ENCODE peak calls at places on chromosome 17, in seven cellular contexts. S, W, N, Y, G, U and P are unnamed samples.

GRCh38 chr17:9204623-9205329 is 183.5 kb downstream of the NTN1 start:
- DNase-seq in S (no peak), U (no peak), W (no peak), Y (no peak), N (no peak), G (no peak), P (no peak)

GRCh38 chr17:45997624-45998023 is 1.4 kb upstream of the STH start:
- DNase-seq in U (peak), S (no peak), Y (peak), N (peak), G (peak), W (no peak), P (no peak)

GRCh38 chr17:59829217-59830006 is 63.3 kb downstream of the TUBD1 start:
- DNase-seq in Y (peak), W (no peak), G (peak), U (peak), N (peak), S (no peak), P (peak)

GRCh38 chr17:50024808-50025207 is 29.8 kb upstream of the DLX3 start:
- DNase-seq in W (no peak), G (no peak), Y (no peak), S (no peak), U (no peak), N (no peak), P (no peak)

GRCh38 chr17:31680126-31680525 is 178.9 kb downstream of the COPRS start:
- DNase-seq in N (no peak), W (no peak), S (no peak), U (no peak), Y (no peak), G (no peak), P (no peak)

GRCh38 chr17:44133918-44134476 is 7.7 kb upstream of the HROB start:
- DNase-seq in S (no peak), U (no peak), N (no peak), G (no peak), Y (no peak), W (no peak), P (no peak)

GRCh38 chr17:7478276-7479138 is 924 bp downstream of the ZBTB4 start:
- DNase-seq in G (no peak), S (peak), W (peak), U (no peak), N (peak), Y (peak), P (no peak)

GRCh38 chr17:79607941-79608728 is 2.7 kb downstream of the RBFOX3 start:
- DNase-seq in N (peak), S (no peak), Y (no peak), U (peak), W (no peak), G (no peak), P (no peak)

GRCh38 chr17:4895676-4896331 is 3.5 kb upstream of the C17orf107 start:
- DNase-seq in S (no peak), G (no peak), Y (no peak), W (no peak), N (peak), U (no peak), P (no peak)

GRCh38 chr17:69245617-69246016 is 17.0 kb upstream of the ABCA10 start:
- DNase-seq in Y (no peak), G (no peak), U (peak), N (no peak), W (no peak), S (no peak), P (no peak)

GRCh38 chr17:16449121-16449570 is 33.8 kb downstream of the TRPV2 start:
- DNase-seq in W (no peak), Y (peak), S (no peak), G (no peak), U (peak), N (peak), P (no peak)

GRCh38 chr17:16450028-16450427 is 34.7 kb downstream of the TRPV2 start:
- DNase-seq in G (no peak), Y (no peak), W (no peak), S (no peak), N (peak), U (no peak), P (no peak)

GRCh38 chr17:16446338-16446983 is 31.1 kb downstream of the TRPV2 start:
- DNase-seq in W (no peak), S (no peak), U (no peak), N (peak), Y (no peak), G (no peak), P (no peak)

GRCh38 chr17:16448490-16448889 is 33.1 kb downstream of the TRPV2 start:
- DNase-seq in S (no peak), U (no peak), G (no peak), W (no peak), Y (no peak), N (peak), P (no peak)

GRCh38 chr17:16447676-16448075 is 32.3 kb downstream of the TRPV2 start:
- DNase-seq in Y (no peak), N (peak), G (no peak), S (no peak), W (no peak), U (no peak), P (no peak)
- TF ChIP-seq CTCF in Y (no peak), N (no peak), G (no peak), S (no peak), W (no peak), U (no peak), P (no peak)

DNA sequence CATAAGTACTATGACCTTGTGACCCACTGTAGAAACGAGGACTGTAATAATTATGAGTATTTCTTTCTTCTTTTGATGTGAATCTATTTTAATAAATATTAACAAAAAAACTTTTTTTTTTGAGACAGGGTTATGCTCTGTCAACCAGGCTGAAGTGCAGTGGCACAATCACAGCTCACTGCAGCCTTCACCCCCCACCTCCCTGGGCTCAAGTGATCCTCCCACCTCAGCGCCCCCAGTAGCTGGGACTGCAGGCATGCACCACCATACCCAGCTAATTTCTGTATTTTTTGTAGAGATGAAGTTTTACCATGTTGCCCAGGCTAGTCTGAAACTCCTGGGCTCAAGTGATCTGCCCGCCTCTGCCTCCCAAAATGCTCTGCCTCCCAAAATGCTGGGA is 32.6 kb downstream of the SCPEP1 start:
- DNase-seq in U (no peak), S (no peak), W (no peak), G (no peak), N (no peak), Y (no peak), P (no peak)
- H3K4me3 ChIP-seq in U (no peak), S (no peak), W (no peak), G (no peak), N (no peak), Y (no peak), P (no peak)

GRCh38 chr17:16470302-16470701 is 21.7 kb downstream of the LRRC75A start:
- DNase-seq in G (no peak), S (no peak), Y (no peak), W (no peak), N (peak), U (no peak), P (no peak)
- TF ChIP-seq CTCF in G (no peak), S (no peak), Y (peak), W (no peak), N (no peak), U (no peak), P (no peak)

GRCh38 chr17:80942360-80943345 is 49.0 kb upstream of the CHMP6 start:
- DNase-seq in Y (peak), S (peak), G (peak), U (peak), N (peak), W (peak), P (no peak)
- H3K4me3 ChIP-seq in Y (no peak), S (no peak), G (no peak), U (no peak), N (no peak), W (no peak), P (no peak)